ENCODE peak calls at places on chromosome 11, in six cellular contexts. G, M, X, L, P and V are unnamed samples. For H3K27me3, the result is how much of the 10 kb centered on the place peaks cover.

GRCh38 chr11:36306888-36307287 is 10.8 kb downstream of the PRR5L start:
- DNase-seq in P (no peak), M (no peak), G (no peak), X (peak), L (no peak), V (no peak)

GRCh38 chr11:127023991-127024390 is 23.4 kb upstream of the KIRREL3 start:
- DNase-seq in L (no peak), X (no peak), G (no peak), P (no peak), M (no peak), V (no peak)

GRCh38 chr11:107249054-107249453 is 208.6 kb downstream of the CWF19L2 start:
- DNase-seq in P (no peak), X (no peak), L (no peak), M (no peak), G (no peak), V (no peak)

GRCh38 chr11:6703247-6704063 is 20.3 kb upstream of the MRPL17 start:
- DNase-seq in G (no peak), P (peak), X (peak), M (peak), L (peak), V (peak)

GRCh38 chr11:27204527-27204926 is 158.5 kb downstream of the CCDC34 start:
- DNase-seq in M (no peak), L (no peak), G (no peak), X (peak), P (peak), V (no peak)

GRCh38 chr11:104934594-104934993 is 33.8 kb downstream of the CASP4 start:
- DNase-seq in G (no peak), M (no peak), X (no peak), L (no peak), P (no peak), V (no peak)

GRCh38 chr11:64064374-64065140 is 28.8 kb downstream of the FLRT1 start:
- DNase-seq in L (no peak), G (no peak), P (no peak), X (no peak), M (no peak), V (no peak)

GRCh38 chr11:36235750-36236149 is 53.5 kb downstream of the COMMD9 start:
- DNase-seq in G (no peak), P (no peak), L (no peak), M (no peak), X (no peak), V (no peak)

GRCh38 chr11:106286881-106287504 is 209.5 kb downstream of the AASDHPPT start:
- DNase-seq in X (no peak), P (no peak), M (no peak), G (no peak), L (no peak), V (no peak)

GRCh38 chr11:2803186-2804057 is 82.2 kb downstream of the CDKN1C start:
- DNase-seq in M (peak), L (peak), G (peak), P (peak), X (no peak), V (peak)

GRCh38 chr11:368414-369335 is 624 bp upstream of the B4GALNT4 start:
- DNase-seq in P (no peak), X (no peak), G (no peak), L (no peak), M (peak), V (no peak)

GRCh38 chr11:128840137-128840536 is 27.0 kb downstream of the KCNJ1 start:
- DNase-seq in G (no peak), M (no peak), L (no peak), X (no peak), P (no peak), V (no peak)

GRCh38 chr11:93560534-93560933 is 17.3 kb upstream of the SMCO4 start:
- DNase-seq in G (no peak), P (no peak), M (no peak), X (no peak), L (no peak), V (no peak)

GRCh38 chr11:117836077-117836960 is 11.8 kb upstream of the FXYD2 start:
- DNase-seq in X (no peak), P (peak), G (no peak), M (no peak), L (peak), V (no peak)

GRCh38 chr11:14974723-14975587 is 2.8 kb upstream of the CALCA start:
- DNase-seq in G (no peak), P (peak), M (peak), L (peak), X (peak), V (no peak)

GRCh38 chr11:2377511-2378443 is 667 bp downstream of the CD81 start:
- DNase-seq in P (peak), G (peak), M (peak), L (no peak), X (no peak), V (peak)

GRCh38 chr11:9459573-9460321 is 1.1 kb upstream of the ZNF143 start:
- DNase-seq in X (peak), M (no peak), L (no peak), P (peak), G (no peak), V (peak)

GRCh38 chr11:13963949-13964770 is 1.6 kb downstream of the SPON1 start:
- DNase-seq in G (no peak), X (no peak), L (no peak), P (peak), M (no peak), V (no peak)

GRCh38 chr11:13964771-13965074 is 2.2 kb downstream of the SPON1 start:
- DNase-seq in G (no peak), M (no peak), L (no peak), P (no peak), X (no peak), V (no peak)

GRCh38 chr11:13963169-13963948 is 836 bp downstream of the SPON1 start:
- DNase-seq in X (no peak), G (no peak), M (no peak), P (peak), L (no peak), V (no peak)

GRCh38 chr11:13962198-13962561 is 343 bp upstream of the SPON1 start:
- DNase-seq in P (no peak), G (no peak), L (no peak), X (no peak), M (no peak), V (no peak)

DNA sequence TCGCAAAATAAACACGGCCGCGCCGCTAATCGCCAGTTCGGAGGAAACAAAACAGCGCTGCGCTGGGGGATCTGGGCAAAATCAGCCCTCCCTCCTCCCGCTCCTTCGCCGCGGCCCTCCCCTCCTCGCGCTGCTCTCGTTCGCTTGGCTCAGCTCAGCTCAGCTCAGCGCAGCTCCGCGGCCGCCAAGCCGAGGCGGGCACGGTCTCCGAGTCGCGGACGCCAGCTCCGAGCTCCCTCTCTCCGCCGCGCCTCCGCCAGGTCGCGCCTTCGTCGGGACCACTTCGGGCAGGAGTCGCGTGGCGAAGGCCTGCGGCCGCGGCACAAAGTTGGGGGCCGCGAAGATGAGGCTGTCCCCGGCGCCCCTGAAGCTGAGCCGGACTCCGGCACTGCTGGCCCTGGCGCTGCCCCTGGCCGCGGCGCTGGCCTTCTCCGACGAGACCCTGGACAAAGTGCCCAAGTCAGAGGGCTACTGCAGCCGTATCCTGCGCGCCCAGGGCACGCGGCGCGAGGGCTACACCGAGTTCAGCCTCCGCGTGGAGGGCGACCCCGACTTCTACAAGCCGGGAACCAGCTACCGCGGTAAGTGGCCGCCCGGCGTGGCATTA is at the start of gene SPON1:
- DNase-seq in M (peak), X (no peak), P (peak), G (no peak), L (no peak), V (no peak)
- H3K27me3 ChIP-seq in M (under half), X (under half), P (under half), G (under half), L (under half), V (under half)

GRCh38 chr11:68121067-68121899 is at the start of gene CHKA:
- DNase-seq in M (peak), P (peak), G (peak), X (peak), L (peak), V (peak)
- TF ChIP-seq POLR2A in M (peak), P (peak), G (peak), X (peak), L (peak), V (peak)

GRCh38 chr11:19876750-19877149 is 164.1 kb downstream of the NAV2 start:
- DNase-seq in L (no peak), P (no peak), M (no peak), G (no peak), X (no peak), V (no peak)
- H3K27me3 ChIP-seq in L (under half), P (under half), M (under half), G (under half), X (under half), V (under half)

DNA sequence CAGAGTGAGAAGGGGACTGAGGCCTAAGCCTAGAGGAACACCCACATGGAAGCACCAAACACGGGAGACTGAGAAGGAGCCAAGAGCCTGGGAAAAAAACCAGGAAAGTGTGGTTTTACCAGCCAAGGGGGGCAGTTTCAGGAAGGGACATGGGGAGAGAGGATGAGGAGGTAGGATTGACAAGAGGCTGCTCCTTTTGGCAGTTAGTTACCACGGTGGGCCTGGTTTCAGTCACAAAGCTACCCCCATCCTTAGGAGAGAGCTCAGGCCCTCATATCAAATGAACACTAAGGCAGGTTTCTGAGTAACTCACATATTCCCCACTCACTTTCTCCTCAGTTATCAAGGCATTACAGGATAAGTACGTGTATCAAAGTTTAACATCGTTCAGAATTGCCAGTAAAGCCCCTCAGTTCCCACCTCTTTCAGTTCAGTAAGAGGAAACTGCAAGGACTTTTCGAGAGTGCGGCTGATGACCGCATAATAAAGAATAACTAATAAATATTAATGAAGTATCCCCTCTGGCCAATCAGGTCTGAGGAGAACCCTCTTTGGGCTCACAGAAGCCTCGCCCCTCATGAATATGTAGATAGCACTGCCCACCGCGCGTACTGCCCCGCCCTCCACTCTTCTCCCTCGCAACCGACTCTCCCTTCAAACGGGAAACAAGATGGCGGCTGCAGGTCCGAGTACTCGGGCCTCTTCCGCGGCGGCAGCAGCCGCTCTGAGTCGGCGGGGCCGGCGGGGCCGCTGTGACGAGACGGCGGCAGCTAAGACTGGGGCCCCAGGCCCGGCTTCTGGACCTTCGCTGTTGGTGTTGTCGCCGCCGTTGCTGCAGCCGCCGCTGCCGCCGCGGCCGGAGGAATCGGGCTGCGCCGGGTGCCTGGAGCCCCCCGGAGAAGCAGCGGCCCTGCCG is at the start of gene RNF169:
- DNase-seq in M (peak), G (peak), L (peak), X (peak), P (peak), V (peak)
- TF ChIP-seq POLR2A in M (peak), G (peak), L (peak), X (peak), P (peak), V (peak)